ENCODE peak calls at places on chromosomes 11 and 22, in four cellular contexts. Q is HL-60, O is transverse colon, G is K562. Y is an unnamed sample.

GRCh38 chr11:66363805-66364535 is 7.6 kb downstream of the SLC29A2 start:
- DNase-seq in Q (peak; percentile 73), O (peak; percentile 74), G (peak; percentile 89), Y (peak; percentile 31)

GRCh38 chr11:129119036-129119435 is 73.1 kb downstream of the ARHGAP32 start:
- DNase-seq in Q (no peak), O (no peak), G (no peak), Y (no peak)

GRCh38 chr11:63142459-63142858 is 1.6 kb downstream of the SLC22A24 start:
- DNase-seq in Q (no peak), O (no peak), G (no peak), Y (no peak)

GRCh38 chr11:73201888-73202810 is 15.9 kb upstream of the P2RY2 start:
- DNase-seq in Q (no peak), O (peak; percentile 4), G (no peak), Y (no peak)

GRCh38 chr11:130151196-130151595 is 8.4 kb upstream of the ST14 start:
- DNase-seq in Q (no peak), O (no peak), G (no peak), Y (no peak)

GRCh38 chr11:127627629-127628462 is 627.3 kb upstream of the KIRREL3 start:
- DNase-seq in Q (no peak), O (peak; percentile 79), G (no peak), Y (no peak)

GRCh38 chr22:18035740-18036139 is 11.4 kb upstream of the MICAL3 start:
- DNase-seq in Q (no peak), O (peak; percentile 41), G (no peak), Y (peak; percentile 34)

GRCh38 chr11:62788991-62789390 is 1.8 kb downstream of the TMEM179B start:
- DNase-seq in Q (no peak), O (no peak), G (no peak), Y (no peak)

GRCh38 chr11:115961168-115962003 is 457.2 kb upstream of the CADM1 start:
- DNase-seq in Q (no peak), O (no peak), G (no peak), Y (no peak)

GRCh38 chr22:46044718-46045458 is 67.9 kb upstream of the WNT7B start:
- DNase-seq in Q (no peak), O (peak; percentile 51), G (no peak), Y (peak; percentile 92)

GRCh38 chr11:514606-515005 is 7.6 kb upstream of the RNH1 start:
- DNase-seq in Q (peak; percentile 29), O (no peak), G (no peak), Y (no peak)

GRCh38 chr22:32723632-32724031 is 77.9 kb upstream of the TIMP3 start:
- DNase-seq in Q (peak; percentile 96), O (peak; percentile 59), G (no peak), Y (peak; percentile 89)
- TF ChIP-seq POLR2AphosphoS5 in Q (peak; percentile 91), O (no peak), G (no peak), Y (no peak)

GRCh38 chr11:31233425-31233824 is 136.1 kb downstream of the DCDC1 start:
- DNase-seq in Q (no peak), O (no peak), G (no peak), Y (no peak)
- TF ChIP-seq CTCF in Q (no peak), O (no peak), G (no peak), Y (no peak)

GRCh38 chr22:24146190-24146616 is 35.1 kb upstream of the SUSD2 start:
- DNase-seq in Q (peak; percentile 92), O (peak; percentile 84), G (peak; percentile 36), Y (peak; percentile 92)

GRCh38 chr22:24149191-24149590 is 32.1 kb upstream of the SUSD2 start:
- DNase-seq in Q (no peak), O (no peak), G (no peak), Y (no peak)

GRCh38 chr22:24146791-24147353 is 34.4 kb upstream of the SUSD2 start:
- DNase-seq in Q (no peak), O (peak; percentile 42), G (no peak), Y (no peak)

GRCh38 chr22:24147666-24148065 is 33.6 kb upstream of the SUSD2 start:
- DNase-seq in Q (no peak), O (no peak), G (no peak), Y (no peak)

DNA sequence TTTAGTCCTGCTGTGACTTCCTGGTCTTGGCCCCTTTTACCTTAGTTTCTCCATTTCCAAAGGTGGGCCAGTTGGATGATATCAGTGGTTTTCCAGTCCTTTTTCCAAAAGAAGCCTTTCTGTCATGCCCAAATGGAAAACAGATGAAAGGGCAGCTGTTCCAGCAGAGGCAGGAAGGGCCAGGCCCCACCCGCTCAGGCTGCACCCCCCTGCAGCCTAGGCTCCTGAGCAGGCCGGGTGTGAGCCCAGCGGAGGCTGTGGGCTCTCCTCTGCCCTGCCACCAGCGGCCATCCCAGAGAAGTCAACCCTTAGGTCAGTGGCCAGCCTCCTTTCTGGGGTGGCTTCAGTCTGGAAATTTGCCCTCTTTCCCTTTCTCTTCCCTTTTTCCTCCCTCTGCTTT is 32.7 kb upstream of the SUSD2 start:
- DNase-seq in Q (no peak), O (no peak), G (no peak), Y (no peak)
- TF ChIP-seq POLR2AphosphoS5 in Q (no peak), O (no peak), G (no peak), Y (no peak)

GRCh38 chr22:48186121-48186790 is 1423.8 kb downstream of the TBC1D22A start:
- DNase-seq in Q (no peak), O (no peak), G (no peak), Y (no peak)
- TF ChIP-seq CTCF in Q (no peak), O (no peak), G (no peak), Y (no peak)